ENCODE peak calls at places on chromosomes 4 and X, in five cellular contexts. One of them, this sample, is unnamed.

GRCh38 chrX:10197597-10198210 is 40.9 kb downstream of the CLCN4 start:
- DNase-seq in SW480: no peak
- DNase-seq in activated naive CD4-positive, alpha-beta T cell treated with anti-CD3 and anti-CD28 coated beads, Interleukin-2, amount 10 ng/mL, durations not matched to agents 7 days and 5 days: no peak
- DNase-seq in activated CD8-positive, alpha-beta memory T cell treated with anti-CD3 and anti-CD28 coated beads, Interleukin-2, amount 50 U/mL, for 48 hours: no peak
- DNase-seq in stomach: no peak
- DNase-seq in this sample: no peak

GRCh38 chr4:60822986-60823385 is 377.1 kb upstream of the ADGRL3 start:
- DNase-seq in stomach: no peak
- DNase-seq in SW480: no peak
- DNase-seq in activated CD8-positive, alpha-beta memory T cell treated with anti-CD3 and anti-CD28 coated beads, Interleukin-2, amount 50 U/mL, for 48 hours: no peak
- DNase-seq in activated naive CD4-positive, alpha-beta T cell treated with anti-CD3 and anti-CD28 coated beads, Interleukin-2, amount 10 ng/mL, durations not matched to agents 7 days and 5 days: no peak
- DNase-seq in this sample: no peak

GRCh38 chr4:118746251-118746919 is 61.2 kb downstream of the METTL14 start:
- DNase-seq in activated CD8-positive, alpha-beta memory T cell treated with anti-CD3 and anti-CD28 coated beads, Interleukin-2, amount 50 U/mL, for 48 hours: no peak
- DNase-seq in stomach: no peak
- DNase-seq in SW480: no peak
- DNase-seq in activated naive CD4-positive, alpha-beta T cell treated with anti-CD3 and anti-CD28 coated beads, Interleukin-2, amount 10 ng/mL, durations not matched to agents 7 days and 5 days: no peak
- DNase-seq in this sample: no peak

GRCh38 chrX:119105826-119106225 is 21.8 kb downstream of the KIAA1210 start:
- DNase-seq in stomach: no peak
- DNase-seq in SW480: no peak
- DNase-seq in activated CD8-positive, alpha-beta memory T cell treated with anti-CD3 and anti-CD28 coated beads, Interleukin-2, amount 50 U/mL, for 48 hours: no peak
- DNase-seq in activated naive CD4-positive, alpha-beta T cell treated with anti-CD3 and anti-CD28 coated beads, Interleukin-2, amount 10 ng/mL, durations not matched to agents 7 days and 5 days: no peak
- DNase-seq in this sample: no peak

GRCh38 chr4:13547563-13548041 is 3.3 kb upstream of the NKX3-2 start:
- DNase-seq in stomach: no peak
- DNase-seq in SW480: peak; percentile 13
- DNase-seq in activated naive CD4-positive, alpha-beta T cell treated with anti-CD3 and anti-CD28 coated beads, Interleukin-2, amount 10 ng/mL, durations not matched to agents 7 days and 5 days: peak; percentile 54
- DNase-seq in activated CD8-positive, alpha-beta memory T cell treated with anti-CD3 and anti-CD28 coated beads, Interleukin-2, amount 50 U/mL, for 48 hours: no peak
- DNase-seq in this sample: no peak

GRCh38 chr4:26772096-26772495 is 88.5 kb upstream of the STIM2 start:
- DNase-seq in activated CD8-positive, alpha-beta memory T cell treated with anti-CD3 and anti-CD28 coated beads, Interleukin-2, amount 50 U/mL, for 48 hours: no peak
- DNase-seq in stomach: no peak
- DNase-seq in activated naive CD4-positive, alpha-beta T cell treated with anti-CD3 and anti-CD28 coated beads, Interleukin-2, amount 10 ng/mL, durations not matched to agents 7 days and 5 days: no peak
- DNase-seq in SW480: no peak
- DNase-seq in this sample: no peak

GRCh38 chrX:133937022-133937421 is 48.4 kb downstream of the GPC3 start:
- DNase-seq in activated naive CD4-positive, alpha-beta T cell treated with anti-CD3 and anti-CD28 coated beads, Interleukin-2, amount 10 ng/mL, durations not matched to agents 7 days and 5 days: no peak
- DNase-seq in activated CD8-positive, alpha-beta memory T cell treated with anti-CD3 and anti-CD28 coated beads, Interleukin-2, amount 50 U/mL, for 48 hours: no peak
- DNase-seq in SW480: no peak
- DNase-seq in stomach: no peak
- DNase-seq in this sample: no peak

GRCh38 chrX:8864151-8864550 is 63.0 kb upstream of the FAM9A start:
- DNase-seq in SW480: no peak
- DNase-seq in activated CD8-positive, alpha-beta memory T cell treated with anti-CD3 and anti-CD28 coated beads, Interleukin-2, amount 50 U/mL, for 48 hours: no peak
- DNase-seq in activated naive CD4-positive, alpha-beta T cell treated with anti-CD3 and anti-CD28 coated beads, Interleukin-2, amount 10 ng/mL, durations not matched to agents 7 days and 5 days: no peak
- DNase-seq in stomach: no peak
- DNase-seq in this sample: no peak

GRCh38 chrX:54509401-54509800 is 13.4 kb upstream of the FGD1 start:
- DNase-seq in activated naive CD4-positive, alpha-beta T cell treated with anti-CD3 and anti-CD28 coated beads, Interleukin-2, amount 10 ng/mL, durations not matched to agents 7 days and 5 days: no peak
- DNase-seq in SW480: no peak
- DNase-seq in stomach: no peak
- DNase-seq in activated CD8-positive, alpha-beta memory T cell treated with anti-CD3 and anti-CD28 coated beads, Interleukin-2, amount 50 U/mL, for 48 hours: no peak
- DNase-seq in this sample: no peak

GRCh38 chrX:134936542-134936941 is 54.2 kb upstream of the SMIM10 start:
- DNase-seq in stomach: no peak
- DNase-seq in SW480: no peak
- DNase-seq in activated CD8-positive, alpha-beta memory T cell treated with anti-CD3 and anti-CD28 coated beads, Interleukin-2, amount 50 U/mL, for 48 hours: no peak
- DNase-seq in activated naive CD4-positive, alpha-beta T cell treated with anti-CD3 and anti-CD28 coated beads, Interleukin-2, amount 10 ng/mL, durations not matched to agents 7 days and 5 days: no peak
- DNase-seq in this sample: no peak

GRCh38 chrX:110462957-110463356 is 104.3 kb downstream of the RTL9 start:
- DNase-seq in SW480: no peak
- DNase-seq in stomach: no peak
- DNase-seq in activated CD8-positive, alpha-beta memory T cell treated with anti-CD3 and anti-CD28 coated beads, Interleukin-2, amount 50 U/mL, for 48 hours: no peak
- DNase-seq in activated naive CD4-positive, alpha-beta T cell treated with anti-CD3 and anti-CD28 coated beads, Interleukin-2, amount 10 ng/mL, durations not matched to agents 7 days and 5 days: no peak
- DNase-seq in this sample: no peak

GRCh38 chrX:12548746-12549145 is 242.5 kb upstream of the PRPS2 start:
- DNase-seq in SW480: peak; percentile 5
- DNase-seq in activated CD8-positive, alpha-beta memory T cell treated with anti-CD3 and anti-CD28 coated beads, Interleukin-2, amount 50 U/mL, for 48 hours: no peak
- DNase-seq in activated naive CD4-positive, alpha-beta T cell treated with anti-CD3 and anti-CD28 coated beads, Interleukin-2, amount 10 ng/mL, durations not matched to agents 7 days and 5 days: no peak
- DNase-seq in stomach: no peak
- DNase-seq in this sample: no peak

GRCh38 chr4:136725286-136726081 is 806.8 kb downstream of the PCDH18 start:
- DNase-seq in activated naive CD4-positive, alpha-beta T cell treated with anti-CD3 and anti-CD28 coated beads, Interleukin-2, amount 10 ng/mL, durations not matched to agents 7 days and 5 days: no peak
- DNase-seq in activated CD8-positive, alpha-beta memory T cell treated with anti-CD3 and anti-CD28 coated beads, Interleukin-2, amount 50 U/mL, for 48 hours: no peak
- DNase-seq in stomach: no peak
- DNase-seq in SW480: no peak
- DNase-seq in this sample: no peak

GRCh38 chrX:79130857-79131256 is 13.6 kb upstream of the GPR174 start:
- DNase-seq in activated CD8-positive, alpha-beta memory T cell treated with anti-CD3 and anti-CD28 coated beads, Interleukin-2, amount 50 U/mL, for 48 hours: no peak
- DNase-seq in activated naive CD4-positive, alpha-beta T cell treated with anti-CD3 and anti-CD28 coated beads, Interleukin-2, amount 10 ng/mL, durations not matched to agents 7 days and 5 days: no peak
- DNase-seq in stomach: no peak
- DNase-seq in SW480: no peak
- DNase-seq in this sample: no peak

GRCh38 chr4:112649055-112649408 is 12.1 kb downstream of the LARP7 start:
- DNase-seq in SW480: no peak
- DNase-seq in activated naive CD4-positive, alpha-beta T cell treated with anti-CD3 and anti-CD28 coated beads, Interleukin-2, amount 10 ng/mL, durations not matched to agents 7 days and 5 days: no peak
- DNase-seq in activated CD8-positive, alpha-beta memory T cell treated with anti-CD3 and anti-CD28 coated beads, Interleukin-2, amount 50 U/mL, for 48 hours: no peak
- DNase-seq in stomach: no peak
- DNase-seq in this sample: no peak

GRCh38 chr4:122218762-122219161 is 66.6 kb downstream of the BLTP1 start:
- DNase-seq in activated CD8-positive, alpha-beta memory T cell treated with anti-CD3 and anti-CD28 coated beads, Interleukin-2, amount 50 U/mL, for 48 hours: no peak
- DNase-seq in activated naive CD4-positive, alpha-beta T cell treated with anti-CD3 and anti-CD28 coated beads, Interleukin-2, amount 10 ng/mL, durations not matched to agents 7 days and 5 days: no peak
- DNase-seq in SW480: no peak
- DNase-seq in stomach: no peak
- DNase-seq in this sample: no peak

GRCh38 chr4:149264093-149264733 is 551.4 kb downstream of the IQCM start:
- DNase-seq in stomach: peak; percentile 25
- DNase-seq in SW480: peak; percentile 45
- DNase-seq in activated naive CD4-positive, alpha-beta T cell treated with anti-CD3 and anti-CD28 coated beads, Interleukin-2, amount 10 ng/mL, durations not matched to agents 7 days and 5 days: peak; percentile 26
- DNase-seq in activated CD8-positive, alpha-beta memory T cell treated with anti-CD3 and anti-CD28 coated beads, Interleukin-2, amount 50 U/mL, for 48 hours: no peak
- DNase-seq in this sample: no peak

GRCh38 chrX:145727476-145727875 is 90.2 kb upstream of the SLITRK2 start:
- DNase-seq in SW480: no peak
- DNase-seq in stomach: no peak
- DNase-seq in activated naive CD4-positive, alpha-beta T cell treated with anti-CD3 and anti-CD28 coated beads, Interleukin-2, amount 10 ng/mL, durations not matched to agents 7 days and 5 days: no peak
- DNase-seq in activated CD8-positive, alpha-beta memory T cell treated with anti-CD3 and anti-CD28 coated beads, Interleukin-2, amount 50 U/mL, for 48 hours: no peak
- DNase-seq in this sample: no peak

GRCh38 chrX:97547873-97548578 is 664.3 kb downstream of the RPA4 start:
- DNase-seq in activated CD8-positive, alpha-beta memory T cell treated with anti-CD3 and anti-CD28 coated beads, Interleukin-2, amount 50 U/mL, for 48 hours: no peak
- DNase-seq in stomach: no peak
- DNase-seq in activated naive CD4-positive, alpha-beta T cell treated with anti-CD3 and anti-CD28 coated beads, Interleukin-2, amount 10 ng/mL, durations not matched to agents 7 days and 5 days: no peak
- DNase-seq in SW480: peak; percentile 3
- DNase-seq in this sample: no peak

GRCh38 chrX:77731821-77732419 is 54.1 kb downstream of the ATRX start:
- DNase-seq in stomach: no peak
- DNase-seq in activated CD8-positive, alpha-beta memory T cell treated with anti-CD3 and anti-CD28 coated beads, Interleukin-2, amount 50 U/mL, for 48 hours: no peak
- DNase-seq in activated naive CD4-positive, alpha-beta T cell treated with anti-CD3 and anti-CD28 coated beads, Interleukin-2, amount 10 ng/mL, durations not matched to agents 7 days and 5 days: no peak
- DNase-seq in SW480: no peak
- DNase-seq in this sample: no peak

GRCh38 chr4:146379744-146380143 is 142.0 kb downstream of the SLC10A7 start:
- DNase-seq in stomach: no peak
- DNase-seq in activated naive CD4-positive, alpha-beta T cell treated with anti-CD3 and anti-CD28 coated beads, Interleukin-2, amount 10 ng/mL, durations not matched to agents 7 days and 5 days: no peak
- DNase-seq in activated CD8-positive, alpha-beta memory T cell treated with anti-CD3 and anti-CD28 coated beads, Interleukin-2, amount 50 U/mL, for 48 hours: no peak
- DNase-seq in SW480: no peak
- DNase-seq in this sample: no peak

GRCh38 chr4:163350672-163351071 is 7.0 kb downstream of the NPY5R start:
- DNase-seq in activated naive CD4-positive, alpha-beta T cell treated with anti-CD3 and anti-CD28 coated beads, Interleukin-2, amount 10 ng/mL, durations not matched to agents 7 days and 5 days: no peak
- DNase-seq in activated CD8-positive, alpha-beta memory T cell treated with anti-CD3 and anti-CD28 coated beads, Interleukin-2, amount 50 U/mL, for 48 hours: no peak
- DNase-seq in SW480: no peak
- DNase-seq in stomach: no peak
- DNase-seq in this sample: no peak

GRCh38 chr4:118237531-118237930 is 115.3 kb downstream of the PRSS12 start:
- DNase-seq in activated CD8-positive, alpha-beta memory T cell treated with anti-CD3 and anti-CD28 coated beads, Interleukin-2, amount 50 U/mL, for 48 hours: no peak
- DNase-seq in SW480: no peak
- DNase-seq in stomach: no peak
- DNase-seq in activated naive CD4-positive, alpha-beta T cell treated with anti-CD3 and anti-CD28 coated beads, Interleukin-2, amount 10 ng/mL, durations not matched to agents 7 days and 5 days: no peak
- DNase-seq in this sample: no peak

GRCh38 chr4:157043131-157043530 is 32.8 kb upstream of the GLRB start:
- DNase-seq in activated naive CD4-positive, alpha-beta T cell treated with anti-CD3 and anti-CD28 coated beads, Interleukin-2, amount 10 ng/mL, durations not matched to agents 7 days and 5 days: no peak
- DNase-seq in SW480: peak; percentile 1
- DNase-seq in stomach: no peak
- DNase-seq in activated CD8-positive, alpha-beta memory T cell treated with anti-CD3 and anti-CD28 coated beads, Interleukin-2, amount 50 U/mL, for 48 hours: no peak
- DNase-seq in this sample: no peak

GRCh38 chr4:183729069-183729406 is 69.9 kb downstream of the TRAPPC11 start:
- DNase-seq in activated CD8-positive, alpha-beta memory T cell treated with anti-CD3 and anti-CD28 coated beads, Interleukin-2, amount 50 U/mL, for 48 hours: no peak
- DNase-seq in activated naive CD4-positive, alpha-beta T cell treated with anti-CD3 and anti-CD28 coated beads, Interleukin-2, amount 10 ng/mL, durations not matched to agents 7 days and 5 days: no peak
- DNase-seq in stomach: no peak
- DNase-seq in SW480: no peak
- DNase-seq in this sample: no peak